ENCODE peak calls at places on chromosomes 5 and 9, in four cellular contexts. Y is NCI-H774, I is NCI-H1092 treated with DMSO at 0.1 percent for 48 hours, B is HT1080. V is an unnamed sample.
A peak's percentile ranks its signal among the peaks of the same experiment; 100 is the strongest.

GRCh38 chr5:96374653-96375052 is 58.4 kb downstream of the PCSK1 start:
- DNase-seq in I (no peak), B (no peak), Y (no peak), V (peak; percentile 18)

GRCh38 chr5:169299651-169300467 is 1.1 kb downstream of the SLIT3 start:
- DNase-seq in B (no peak), I (no peak), Y (no peak), V (no peak)

GRCh38 chr9:79569814-79570448 is 1.8 kb upstream of the TLE4 start:
- DNase-seq in Y (no peak), I (no peak), B (no peak), V (no peak)

GRCh38 chr9:22739712-22740111 is 293.1 kb downstream of the DMRTA1 start:
- DNase-seq in Y (no peak), B (no peak), I (no peak), V (no peak)

GRCh38 chr9:95980262-95981125 is 105.0 kb downstream of the ERCC6L2 start:
- DNase-seq in I (no peak), B (no peak), Y (no peak), V (no peak)

GRCh38 chr5:83029912-83030311 is 47.3 kb downstream of the TMEM167A start:
- DNase-seq in I (no peak), Y (no peak), B (peak; percentile 47), V (no peak)

GRCh38 chr9:70091553-70091952 is 47.9 kb downstream of the MAMDC2 start:
- DNase-seq in B (no peak), Y (peak; percentile 53), I (no peak), V (no peak)

GRCh38 chr5:16418471-16418922 is 47.1 kb downstream of the ZNF622 start:
- DNase-seq in I (no peak), Y (no peak), B (no peak), V (no peak)

GRCh38 chr5:149898811-149899210 is 45.8 kb downstream of the PDE6A start:
- DNase-seq in B (no peak), I (no peak), Y (no peak), V (no peak)

GRCh38 chr9:91037511-91038482 is 236.2 kb downstream of the SYK start:
- DNase-seq in I (no peak), B (peak; percentile 44), Y (no peak), V (no peak)